ENCODE peak calls at places on chromosome 4, in ten cellular contexts. O, C, T, K, D, B, R, L, Y and N are unnamed samples.

GRCh38 chr4:72843466-72843865 is 226.1 kb downstream of the COX18 start:
- DNase-seq in O (no peak), C (no peak), T (no peak), K (no peak), D (no peak), B (no peak), R (no peak), L (no peak), Y (no peak), N (no peak)

GRCh38 chr4:109207060-109207459 is 95.4 kb downstream of the COL25A1 start:
- DNase-seq in O (no peak), C (no peak), T (no peak), K (no peak), D (no peak), B (no peak), R (no peak), L (no peak), Y (no peak), N (no peak)

GRCh38 chr4:61827907-61828328 is 627.8 kb downstream of the ADGRL3 start:
- DNase-seq in O (no peak), C (no peak), T (no peak), K (no peak), D (no peak), B (no peak), R (no peak), L (no peak), Y (no peak), N (no peak)

GRCh38 chr4:123994917-123995316 is 598.3 kb downstream of the SPRY1 start:
- DNase-seq in O (no peak), C (no peak), T (no peak), K (no peak), D (no peak), B (no peak), R (peak), L (no peak), Y (no peak), N (no peak)

GRCh38 chr4:70688795-70689231 is 481 bp downstream of the UTP3 start:
- DNase-seq in O (no peak), C (peak), T (no peak), K (no peak), D (no peak), B (peak), R (no peak), L (peak), Y (no peak), N (no peak)

GRCh38 chr4:24836843-24837242 is 41.5 kb downstream of the SOD3 start:
- DNase-seq in O (no peak), C (no peak), T (no peak), K (no peak), D (no peak), B (no peak), R (no peak), L (no peak), Y (no peak), N (no peak)

GRCh38 chr4:186809070-186809469 is 85.4 kb upstream of the FAT1 start:
- DNase-seq in O (no peak), C (no peak), T (no peak), K (no peak), D (no peak), B (no peak), R (no peak), L (no peak), Y (no peak), N (no peak)

GRCh38 chr4:171880136-171880535 is 66.9 kb downstream of the GALNTL6 start:
- DNase-seq in O (no peak), C (no peak), T (no peak), K (no peak), D (no peak), B (no peak), R (peak), L (no peak), Y (no peak), N (no peak)

GRCh38 chr4:61243962-61244361 is 43.8 kb downstream of the ADGRL3 start:
- DNase-seq in O (no peak), C (no peak), T (no peak), K (no peak), D (no peak), B (no peak), R (no peak), L (no peak), Y (no peak), N (no peak)

GRCh38 chr4:173752610-173753009 is 222.6 kb upstream of the HAND2 start:
- DNase-seq in O (no peak), C (no peak), T (no peak), K (peak), D (no peak), B (peak), R (peak), L (no peak), Y (no peak), N (no peak)

GRCh38 chr4:12041828-12042227 is 613.1 kb upstream of the HS3ST1 start:
- DNase-seq in O (no peak), C (no peak), T (no peak), K (no peak), D (no peak), B (no peak), R (no peak), L (no peak), Y (no peak), N (no peak)

GRCh38 chr4:54085284-54085683 is 14.7 kb upstream of the GSX2 start:
- DNase-seq in O (no peak), C (peak), T (no peak), K (no peak), D (no peak), B (no peak), R (peak), L (peak), Y (no peak), N (peak)

GRCh38 chr4:76095568-76095967 is 21.1 kb downstream of the ART3 start:
- DNase-seq in O (no peak), C (no peak), T (no peak), K (no peak), D (no peak), B (no peak), R (no peak), L (no peak), Y (no peak), N (no peak)

GRCh38 chr4:111717916-111718315 is 427.3 kb upstream of the FAM241A start:
- DNase-seq in O (no peak), C (no peak), T (no peak), K (no peak), D (no peak), B (peak), R (no peak), L (no peak), Y (no peak), N (no peak)

GRCh38 chr4:121096629-121097028 is 24.3 kb upstream of the NDNF start:
- DNase-seq in O (no peak), C (no peak), T (no peak), K (no peak), D (no peak), B (no peak), R (peak), L (no peak), Y (no peak), N (no peak)

GRCh38 chr4:20428410-20429160 is 176.9 kb downstream of the SLIT2 start:
- DNase-seq in O (no peak), C (no peak), T (no peak), K (no peak), D (no peak), B (no peak), R (peak), L (no peak), Y (no peak), N (no peak)

GRCh38 chr4:184746532-184746870 is 12.6 kb upstream of the CENPU start:
- DNase-seq in O (no peak), C (no peak), T (no peak), K (peak), D (no peak), B (no peak), R (no peak), L (peak), Y (peak), N (peak)

GRCh38 chr4:26719954-26720552 is 136.2 kb downstream of the TBC1D19 start:
- DNase-seq in O (no peak), C (no peak), T (no peak), K (no peak), D (no peak), B (no peak), R (peak), L (no peak), Y (no peak), N (no peak)

GRCh38 chr4:128354205-128354821 is 66.7 kb upstream of the PGRMC2 start:
- DNase-seq in O (no peak), C (no peak), T (no peak), K (peak), D (no peak), B (peak), R (peak), L (peak), Y (peak), N (no peak)

DNA sequence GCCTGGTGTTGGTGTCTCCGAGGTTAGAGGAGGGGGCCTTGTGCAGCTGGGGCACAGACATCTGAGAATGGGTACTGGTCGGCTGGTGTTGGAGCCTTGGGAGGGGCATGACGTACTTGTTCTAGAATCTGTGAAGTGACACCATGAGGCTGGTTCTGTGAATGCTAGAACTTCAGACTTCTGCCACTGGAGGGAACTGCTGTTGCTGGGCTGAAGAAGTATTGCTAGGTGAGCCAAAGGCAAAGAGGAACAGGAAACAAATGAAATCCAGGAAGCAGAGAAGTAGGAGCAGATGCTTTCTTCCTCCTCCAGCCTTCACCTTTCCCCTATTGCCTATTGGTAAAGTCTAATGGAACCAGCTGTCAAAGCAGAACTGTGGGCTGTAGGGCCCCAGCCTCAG is 120.9 kb upstream of the DDIT4L start:
- DNase-seq in O (no peak), C (no peak), T (no peak), K (no peak), D (no peak), B (no peak), R (peak), L (no peak), Y (no peak), N (no peak)
- TF ChIP-seq CTCF in O (no peak), C (no peak), T (no peak), K (no peak), D (peak), B (no peak), R (no peak), L (no peak), Y (no peak), N (no peak)

DNA sequence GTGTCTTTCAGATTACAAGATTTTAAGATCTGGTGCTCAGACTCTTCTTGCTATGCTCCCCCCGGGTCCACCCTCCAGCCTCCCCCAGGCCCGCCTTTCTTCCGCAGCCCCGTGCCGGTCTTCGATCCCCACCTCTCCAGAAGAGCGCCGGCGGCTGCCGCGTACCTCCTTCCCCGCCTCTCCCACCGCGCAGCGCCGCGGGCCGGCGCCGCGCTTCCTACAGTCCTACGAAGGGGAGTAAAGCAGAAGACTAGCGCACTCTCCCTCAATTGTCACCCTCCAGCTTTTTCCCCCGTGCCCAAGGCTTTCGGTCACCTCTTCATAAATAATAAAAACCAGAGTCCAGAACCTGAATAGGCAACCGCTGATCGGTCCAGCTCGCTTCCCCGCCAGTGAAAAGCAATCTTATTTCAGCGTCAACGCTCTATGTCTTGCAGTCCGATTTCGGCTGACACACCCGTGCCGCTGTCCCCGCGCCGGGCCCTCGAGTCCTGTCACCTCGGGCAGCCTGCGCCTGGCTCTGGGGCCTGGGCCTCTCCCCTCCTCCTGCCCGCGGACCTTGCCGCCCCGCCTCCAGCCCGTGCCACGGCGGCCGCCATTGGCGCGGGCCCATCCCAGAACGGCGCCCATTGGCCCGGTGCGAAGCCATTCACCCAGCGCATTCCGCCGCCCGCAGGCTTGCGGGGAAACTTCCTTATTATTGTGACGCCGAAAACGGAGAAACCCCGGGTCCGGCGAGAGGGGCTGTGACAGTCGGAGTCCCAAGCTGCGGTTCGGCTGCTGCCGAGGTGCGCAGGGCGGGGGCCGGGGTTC is at the start of gene HERC3:
- DNase-seq in O (peak), C (peak), T (peak), K (peak), D (peak), B (peak), R (peak), L (peak), Y (peak), N (peak)
- TF ChIP-seq POLR2A in O (peak), C (peak), T (no peak), K (peak), D (peak), B (peak), R (no peak), L (no peak), Y (no peak), N (no peak)

DNA sequence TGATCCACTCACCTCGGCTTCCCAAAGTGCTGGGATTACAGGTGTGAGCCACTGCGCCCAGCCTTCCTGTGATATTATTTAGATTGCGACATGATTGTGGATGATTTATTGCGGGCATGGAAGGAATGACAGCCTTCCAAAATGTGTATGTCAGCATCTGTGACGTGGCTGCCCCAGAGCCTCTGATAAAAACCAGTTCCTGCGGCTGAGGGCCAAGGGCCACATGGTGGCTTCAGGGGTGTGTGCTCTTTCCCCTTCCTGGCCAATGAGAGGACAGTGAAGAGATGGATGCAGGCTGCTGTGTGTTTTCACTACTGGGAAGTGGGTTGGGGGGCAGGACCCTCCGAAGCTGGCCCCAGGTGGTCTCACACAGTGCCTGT is 57.4 kb upstream of the HGFAC start:
- DNase-seq in O (no peak), C (no peak), T (no peak), K (peak), D (no peak), B (no peak), R (no peak), L (no peak), Y (no peak), N (no peak)
- H3K4me3 ChIP-seq in O (peak), C (peak), T (no peak), K (no peak), D (peak), B (peak), R (no peak), L (no peak), Y (no peak), N (no peak)

DNA sequence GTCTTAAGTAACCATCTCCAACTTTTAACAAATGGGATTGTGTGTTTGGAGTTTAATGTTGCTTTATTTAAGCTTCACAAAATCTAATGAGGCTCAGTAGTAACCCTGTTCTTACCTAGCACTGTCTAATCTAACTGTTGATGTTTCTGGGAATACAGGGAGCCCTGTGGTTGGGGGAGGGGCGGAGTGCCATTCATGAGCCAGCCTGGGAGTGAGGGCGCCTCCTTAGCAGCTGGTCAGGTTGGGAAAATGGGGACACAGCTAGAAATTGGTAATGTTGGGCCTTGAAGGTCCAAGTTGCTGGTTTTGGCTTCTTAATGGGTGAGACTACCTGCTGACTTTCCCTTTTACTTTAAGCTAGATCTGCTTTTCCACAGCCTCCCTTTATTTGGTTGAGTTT is 22.9 kb upstream of the TADA2B start:
- DNase-seq in O (no peak), C (no peak), T (no peak), K (no peak), D (no peak), B (no peak), R (no peak), L (no peak), Y (no peak), N (no peak)
- TF ChIP-seq CTCF in O (no peak), C (no peak), T (no peak), K (no peak), D (no peak), B (no peak), R (no peak), L (no peak), Y (no peak), N (no peak)

GRCh38 chr4:183659919-183660318 is 826 bp downstream of the TRAPPC11 start:
- DNase-seq in O (no peak), C (no peak), T (no peak), K (no peak), D (no peak), B (no peak), R (no peak), L (no peak), Y (no peak), N (no peak)

GRCh38 chr4:183658362-183659028 is 490 bp downstream of the RWDD4 start:
- DNase-seq in O (no peak), C (peak), T (no peak), K (peak), D (no peak), B (peak), R (peak), L (peak), Y (no peak), N (no peak)

GRCh38 chr4:183657564-183657963 is 1.4 kb downstream of the RWDD4 start:
- DNase-seq in O (no peak), C (no peak), T (no peak), K (no peak), D (no peak), B (no peak), R (no peak), L (no peak), Y (no peak), N (no peak)

GRCh38 chr4:183659029-183659870 is at the start of the genes RWDD4 and TRAPPC11:
- DNase-seq in O (peak), C (peak), T (peak), K (peak), D (peak), B (peak), R (peak), L (peak), Y (peak), N (peak)
- TF ChIP-seq POLR2A in O (peak), C (peak), T (peak), K (peak), D (peak), B (peak), R (peak), L (peak), Y (peak), N (peak)

GRCh38 chr4:6474053-6474568 is 1.7 kb upstream of the PPP2R2C start:
- DNase-seq in O (peak), C (peak), T (no peak), K (no peak), D (no peak), B (no peak), R (peak), L (no peak), Y (no peak), N (peak)

GRCh38 chr4:6473264-6474052 is 1.0 kb upstream of the PPP2R2C start:
- DNase-seq in O (peak), C (peak), T (no peak), K (no peak), D (no peak), B (no peak), R (no peak), L (no peak), Y (no peak), N (peak)

GRCh38 chr4:6471303-6472007 is 959 bp downstream of the PPP2R2C start:
- DNase-seq in O (peak), C (no peak), T (no peak), K (no peak), D (no peak), B (no peak), R (peak), L (no peak), Y (no peak), N (peak)

GRCh38 chr4:6472008-6472386 is 417 bp downstream of the PPP2R2C start:
- DNase-seq in O (no peak), C (peak), T (no peak), K (no peak), D (no peak), B (no peak), R (no peak), L (no peak), Y (no peak), N (peak)

DNA sequence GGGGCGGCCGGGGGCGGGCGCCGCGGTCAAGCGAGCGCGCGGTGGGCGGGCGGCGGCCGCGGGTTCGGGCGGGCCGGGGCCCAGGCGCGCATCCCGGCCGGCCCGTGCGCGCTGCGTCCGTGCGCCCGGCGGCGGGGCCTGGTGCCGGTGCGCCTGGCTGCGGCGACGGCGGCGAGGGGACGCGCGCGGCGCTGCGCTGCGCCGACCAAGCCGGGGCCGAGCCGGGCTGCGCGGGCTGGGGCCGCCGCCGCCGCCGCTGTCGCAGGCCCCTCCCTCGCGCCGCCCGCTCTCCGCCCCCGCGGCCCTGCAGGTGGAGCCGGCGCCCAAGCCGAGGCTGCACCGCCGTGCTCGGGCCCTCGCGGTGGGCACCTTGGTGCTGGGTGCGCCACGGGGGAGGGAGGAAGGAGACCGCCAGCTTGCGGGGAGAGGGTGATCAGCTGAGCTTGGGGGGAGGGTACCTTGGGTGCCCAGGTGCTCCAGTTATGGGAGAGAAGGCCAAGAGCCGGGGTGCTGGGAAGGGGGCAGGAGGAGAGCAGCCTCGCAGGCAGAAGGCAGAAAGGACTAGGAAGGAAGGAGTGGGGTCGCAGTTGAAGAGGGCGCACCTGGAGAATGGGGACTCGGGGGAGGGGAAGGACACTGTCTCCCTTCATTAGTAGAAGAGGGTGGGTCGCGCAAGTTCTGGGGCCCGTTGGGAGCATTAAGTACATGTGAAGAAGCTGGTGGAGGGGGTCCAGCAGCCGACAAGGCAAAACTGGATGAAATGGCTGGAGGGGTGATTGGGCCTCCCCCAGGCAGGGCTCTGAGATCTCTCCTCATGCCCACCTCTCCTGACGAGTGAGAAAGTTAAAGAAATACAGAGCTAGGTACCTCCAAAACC is at the start of gene PPP2R2C:
- DNase-seq in O (peak), C (peak), T (no peak), K (no peak), D (no peak), B (no peak), R (peak), L (no peak), Y (no peak), N (peak)
- H3K4me3 ChIP-seq in O (peak), C (peak), T (no peak), K (no peak), D (peak), B (no peak), R (peak), L (peak), Y (no peak), N (peak)

GRCh38 chr4:188130355-188130754 is 8.9 kb upstream of the TRIML1 start:
- DNase-seq in O (no peak), C (no peak), T (no peak), K (no peak), D (no peak), B (no peak), R (peak), L (no peak), Y (no peak), N (no peak)
- TF ChIP-seq CTCF in O (no peak), C (no peak), T (no peak), K (no peak), D (no peak), B (no peak), R (no peak), L (no peak), Y (no peak), N (no peak)

GRCh38 chr4:1239141-1239948 is 9.6 kb downstream of the CTBP1 start:
- DNase-seq in O (no peak), C (peak), T (peak), K (peak), D (no peak), B (peak), R (no peak), L (no peak), Y (no peak), N (peak)
- TF ChIP-seq POLR2A in O (no peak), C (no peak), T (no peak), K (no peak), D (no peak), B (no peak), R (no peak), L (no peak), Y (no peak), N (no peak)